ENCODE peak calls at places on chromosomes 16 and 17, in eight cellular contexts. H is A549, M is PC-9, Z is foreskin keratinocyte, I is HCT116, G is fibroblast of the aortic adventitia, S is BJ, O is neural progenitor cell. T is an unnamed sample.

GRCh38 chr17:1574697-1575471 is 12.3 kb upstream of the PITPNA start:
- DNase-seq in H (no peak), M (no peak), Z (no peak), I (no peak), G (no peak), S (no peak), O (no peak), T (peak; percentile 73)

GRCh38 chr17:40614431-40615294 is 33.0 kb downstream of the SMARCE1 start:
- DNase-seq in H (no peak), M (no peak), Z (no peak), I (no peak), G (no peak), S (no peak), O (no peak), T (no peak)

GRCh38 chr16:8905168-8905762 is 23.1 kb downstream of the LITAFD start:
- DNase-seq in H (peak; percentile 69), M (peak; percentile 17), Z (peak; percentile 19), I (peak; percentile 19), G (peak; percentile 54), S (no peak), O (peak; percentile 50), T (no peak)

GRCh38 chr16:27427538-27427937 is 25.6 kb downstream of the IL21R start:
- DNase-seq in H (no peak), M (no peak), Z (no peak), I (no peak), G (no peak), S (no peak), O (no peak), T (no peak)

GRCh38 chr16:8677481-8677880 is 3.1 kb downstream of the ABAT start:
- DNase-seq in H (no peak), M (peak; percentile 33), Z (peak; percentile 79), I (no peak), G (no peak), S (no peak), O (no peak), T (no peak)

GRCh38 chr17:38578641-38579480 is 26.9 kb downstream of the SRCIN1 start:
- DNase-seq in H (no peak), M (no peak), Z (no peak), I (no peak), G (no peak), S (no peak), O (peak; percentile 60), T (no peak)

GRCh38 chr17:3798273-3799180 is 2.5 kb downstream of the ITGAE start:
- DNase-seq in H (no peak), M (no peak), Z (no peak), I (no peak), G (no peak), S (no peak), O (no peak), T (no peak)

GRCh38 chr16:4489030-4489429 is 12.8 kb downstream of the HMOX2 start:
- DNase-seq in H (no peak), M (no peak), Z (peak; percentile 85), I (no peak), G (peak; percentile 88), S (no peak), O (no peak), T (no peak)

DNA sequence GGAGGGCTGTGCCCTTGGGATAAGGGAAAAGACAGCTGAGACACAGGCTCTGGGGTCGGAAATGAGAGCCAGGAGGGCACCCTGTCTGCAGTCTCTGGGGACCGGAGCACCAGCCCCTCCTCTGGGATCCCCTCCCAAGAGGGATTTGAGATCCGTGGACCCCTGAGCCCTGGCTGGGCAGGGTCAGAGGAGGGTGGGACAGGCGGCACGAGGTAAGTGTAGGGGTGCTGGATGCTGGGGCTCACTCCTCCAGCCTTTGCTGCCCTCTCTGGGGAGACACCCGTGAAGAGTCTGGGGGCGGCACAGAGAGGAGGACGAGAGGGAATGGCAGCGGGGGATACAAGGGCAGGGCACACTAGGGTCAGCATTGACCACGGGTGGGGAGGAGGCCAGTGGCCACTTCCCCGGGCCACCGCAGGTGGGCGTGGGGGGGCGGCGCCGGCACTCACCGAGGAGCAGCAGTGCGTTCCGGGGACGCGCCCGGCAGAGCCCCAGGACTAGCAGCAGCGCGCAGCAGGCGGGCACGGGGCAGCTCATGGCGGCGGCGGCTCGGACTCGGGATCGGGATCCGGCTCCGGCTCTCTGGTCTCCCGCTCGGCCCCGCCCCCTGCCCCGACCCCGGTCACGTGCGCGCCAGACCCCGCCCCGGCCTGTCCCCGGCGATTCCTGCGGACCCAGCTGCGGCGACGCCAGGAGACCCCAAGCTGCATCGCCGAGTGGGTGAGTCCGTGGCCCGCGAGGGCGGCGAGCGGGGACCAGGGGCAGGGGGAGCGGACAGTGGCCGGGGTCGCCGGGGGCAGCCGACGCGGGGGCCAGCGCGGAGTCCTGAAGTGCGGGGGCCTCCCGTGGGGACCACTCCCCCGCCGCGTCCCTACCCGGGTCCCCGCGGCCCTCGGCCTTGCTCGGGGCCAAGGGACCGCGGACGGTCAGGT is at the start of the genes SGSH and SLC26A11:
- DNase-seq in H (peak; percentile 62), M (peak; percentile 66), Z (peak; percentile 13), I (peak; percentile 13), G (peak; percentile 40), S (no peak), O (peak; percentile 95), T (peak; percentile 90)
- TF ChIP-seq CTCF in H (no peak), M (no peak), Z (no peak), I (peak; percentile 9), G (peak; percentile 8), S (no peak), O (no peak), T (no peak)

GRCh38 chr16:638034-638543 is 2.0 kb upstream of the METTL26 start:
- DNase-seq in H (no peak), M (no peak), Z (no peak), I (no peak), G (no peak), S (no peak), O (no peak), T (no peak)

GRCh38 chr16:635573-636205 is 416 bp downstream of the METTL26 start:
- DNase-seq in H (no peak), M (no peak), Z (no peak), I (no peak), G (no peak), S (no peak), O (no peak), T (peak; percentile 4)

GRCh38 chr16:634996-635395 is 1.1 kb downstream of the METTL26 start:
- DNase-seq in H (no peak), M (no peak), Z (no peak), I (no peak), G (no peak), S (no peak), O (no peak), T (no peak)

GRCh38 chr16:637081-638018 is 1.2 kb upstream of the METTL26 start:
- DNase-seq in H (peak; percentile 90), M (no peak), Z (no peak), I (no peak), G (peak; percentile 88), S (no peak), O (peak; percentile 73), T (peak; percentile 88)

DNA sequence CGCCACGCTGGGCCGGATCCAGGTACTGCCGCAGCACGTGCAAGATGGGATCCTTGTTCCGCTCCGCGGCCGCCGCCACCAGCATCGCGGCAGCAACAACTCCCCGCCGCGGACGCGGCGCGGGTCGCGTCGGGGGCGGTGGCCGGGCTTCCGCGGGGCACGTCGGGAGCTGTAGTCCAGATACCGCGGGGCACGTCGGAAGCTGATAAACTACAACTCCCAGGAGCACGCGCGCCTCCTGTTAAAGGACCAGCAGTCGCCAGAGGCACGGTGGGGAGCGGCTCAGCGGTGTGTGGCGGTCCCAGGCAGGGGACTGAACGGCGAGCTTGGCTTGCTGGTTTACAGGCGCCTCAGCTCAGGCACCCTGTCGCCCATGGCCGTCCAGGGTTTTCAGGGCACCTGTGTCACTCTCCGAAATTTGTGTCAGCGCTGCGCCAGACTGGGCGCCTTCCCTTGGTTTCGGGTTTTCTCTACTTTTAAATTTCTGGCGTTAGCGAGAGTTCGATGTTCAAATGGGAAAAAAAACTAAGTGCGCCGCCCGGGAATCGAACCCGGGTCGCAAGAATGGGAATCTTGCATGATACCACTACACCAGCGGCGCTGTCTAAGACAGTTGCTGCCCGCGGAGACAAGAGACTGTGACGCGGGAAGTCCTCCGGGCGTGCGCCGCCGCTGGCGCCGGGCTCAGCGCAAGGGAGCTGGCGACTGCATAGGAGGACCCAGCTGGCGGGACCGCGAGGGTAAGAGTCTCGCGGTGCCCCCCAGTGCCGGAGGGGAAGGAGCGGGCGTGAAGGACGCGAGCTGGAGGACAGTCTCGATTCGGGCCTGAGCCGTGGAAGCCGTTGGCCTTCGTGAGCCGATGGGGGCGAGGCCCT is at the start of gene METTL26:
- DNase-seq in H (peak; percentile 96), M (peak; percentile 94), Z (peak; percentile 91), I (peak; percentile 63), G (peak; percentile 93), S (peak; percentile 59), O (peak; percentile 98), T (peak; percentile 88)
- TF ChIP-seq CTCF in H (no peak), M (no peak), Z (peak; percentile 36), I (no peak), G (no peak), S (no peak), O (no peak), T (no peak)

DNA sequence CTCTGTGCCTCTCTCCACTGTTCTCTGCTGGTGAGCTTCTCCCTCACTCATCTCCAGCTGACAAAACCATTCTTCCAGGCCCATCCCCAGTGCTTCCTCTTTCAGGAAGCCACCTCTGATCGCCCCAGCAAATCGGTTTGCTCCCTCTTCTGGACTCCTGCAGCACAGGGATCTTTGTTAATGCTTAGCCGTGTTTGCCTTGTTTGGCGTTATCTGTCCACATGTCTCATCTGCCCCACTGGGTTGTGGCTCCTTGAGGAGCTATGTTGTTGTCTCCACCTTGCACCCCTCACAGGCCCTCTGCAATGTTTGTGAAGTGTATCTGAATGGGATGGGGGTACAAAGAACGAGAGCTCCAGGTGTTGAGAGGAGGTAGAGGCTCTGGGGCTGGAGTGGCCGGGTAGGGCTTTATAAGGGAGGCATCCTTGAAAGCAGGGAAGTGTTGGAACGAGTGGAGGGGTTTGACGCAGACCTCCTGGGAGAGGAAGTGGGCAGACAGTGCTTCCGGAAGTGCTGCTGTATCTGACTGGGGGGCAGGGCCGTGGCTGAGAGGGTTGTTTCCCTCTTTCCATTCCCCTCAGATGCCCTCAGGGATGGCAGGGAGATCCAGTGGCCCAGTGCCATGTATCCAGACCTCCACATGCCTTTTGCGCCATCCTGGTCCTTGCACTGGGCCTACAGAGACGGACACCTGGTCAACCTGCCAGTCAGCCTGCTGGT is 27.8 kb downstream of the CASKIN2 start:
- DNase-seq in H (no peak), M (no peak), Z (no peak), I (no peak), G (no peak), S (no peak), O (no peak), T (no peak)
- TF ChIP-seq CTCF in H (no peak), M (no peak), Z (no peak), I (no peak), G (no peak), S (no peak), O (no peak), T (no peak)

DNA sequence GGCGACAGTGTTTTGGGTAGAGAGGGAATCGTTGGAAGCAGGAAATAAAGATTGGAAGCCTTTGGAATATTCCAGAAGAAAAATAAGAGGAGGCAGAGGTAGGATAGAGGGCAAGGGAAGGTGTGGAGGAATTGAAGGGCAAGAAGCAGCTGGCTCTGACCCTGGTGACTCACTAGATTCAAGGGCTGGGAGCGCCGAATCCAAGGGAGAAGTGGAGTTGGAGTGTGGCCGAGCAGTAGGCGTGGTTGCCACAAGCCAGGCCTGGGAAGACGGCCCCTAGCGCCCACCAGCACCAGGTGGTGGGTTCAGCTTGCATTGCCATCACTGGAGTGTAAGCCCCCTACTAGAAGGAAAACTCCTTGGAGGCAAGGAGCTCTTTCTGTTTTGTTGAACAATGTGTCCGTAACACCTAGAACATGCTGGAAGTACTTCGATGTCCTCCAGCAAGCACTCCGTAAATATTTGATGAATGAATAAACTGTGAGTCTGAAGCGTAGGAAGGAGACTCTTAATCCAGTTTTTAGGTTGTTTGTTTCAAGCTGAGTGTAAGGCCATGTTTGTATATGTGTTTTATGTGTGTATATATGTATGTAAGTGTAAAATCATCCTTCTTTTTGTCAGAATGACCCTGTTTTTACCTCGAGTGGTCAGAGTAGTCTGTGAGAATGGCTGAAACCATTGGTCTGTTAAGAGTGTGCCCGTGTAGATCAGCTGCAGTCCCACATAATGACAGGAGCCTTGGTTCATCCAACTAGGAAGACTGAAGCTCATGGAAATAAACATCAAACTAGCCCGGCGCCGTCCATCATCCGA is 139.5 kb downstream of the CMIP start:
- DNase-seq in H (peak; percentile 84), M (no peak), Z (peak; percentile 88), I (peak; percentile 74), G (peak; percentile 24), S (no peak), O (no peak), T (no peak)
- TF ChIP-seq CTCF in H (no peak), M (no peak), Z (peak; percentile 25), I (no peak), G (no peak), S (peak; percentile 35), O (no peak), T (no peak)